ENCODE peak calls at places on chromosomes 2 and 18, in nine cellular contexts. One of them, this sample, is unnamed.

GRCh38 chr2:107132141-107132540 is 246.2 kb upstream of the ST6GAL2 start:
- DNase-seq in hepatocyte: no peak
- DNase-seq in GM23248: no peak
- DNase-seq in cardiac muscle cell: no peak
- DNase-seq in uterus: no peak
- DNase-seq in tibial nerve: no peak
- DNase-seq in Karpas-422: peak
- DNase-seq in right atrium auricular region: no peak
- DNase-seq in HCT116: no peak
- DNase-seq in this sample: no peak

GRCh38 chr2:69786105-69786504 is 43.4 kb upstream of the GMCL1 start:
- DNase-seq in HCT116: no peak
- DNase-seq in GM23248: no peak
- DNase-seq in Karpas-422: no peak
- DNase-seq in right atrium auricular region: no peak
- DNase-seq in tibial nerve: no peak
- DNase-seq in uterus: no peak
- DNase-seq in cardiac muscle cell: no peak
- DNase-seq in hepatocyte: no peak
- DNase-seq in this sample: no peak

GRCh38 chr2:160445673-160446072 is 47.9 kb downstream of the RBMS1 start:
- DNase-seq in cardiac muscle cell: no peak
- DNase-seq in HCT116: no peak
- DNase-seq in tibial nerve: no peak
- DNase-seq in right atrium auricular region: no peak
- DNase-seq in GM23248: no peak
- DNase-seq in Karpas-422: no peak
- DNase-seq in hepatocyte: no peak
- DNase-seq in uterus: no peak
- DNase-seq in this sample: no peak

GRCh38 chr2:46812381-46813024 is 103.1 kb downstream of the MCFD2 start:
- DNase-seq in uterus: peak
- DNase-seq in cardiac muscle cell: no peak
- DNase-seq in GM23248: peak
- DNase-seq in right atrium auricular region: peak
- DNase-seq in tibial nerve: peak
- DNase-seq in HCT116: no peak
- DNase-seq in hepatocyte: peak
- DNase-seq in Karpas-422: no peak
- DNase-seq in this sample: peak

GRCh38 chr18:48933578-48934399 is 17.0 kb downstream of the SMAD7 start:
- DNase-seq in GM23248: peak
- DNase-seq in Karpas-422: no peak
- DNase-seq in HCT116: no peak
- DNase-seq in cardiac muscle cell: no peak
- DNase-seq in hepatocyte: no peak
- DNase-seq in right atrium auricular region: no peak
- DNase-seq in tibial nerve: no peak
- DNase-seq in uterus: no peak
- DNase-seq in this sample: no peak

GRCh38 chr18:45688834-45689233 is 35.1 kb upstream of the SLC14A1 start:
- DNase-seq in hepatocyte: no peak
- DNase-seq in tibial nerve: no peak
- DNase-seq in right atrium auricular region: no peak
- DNase-seq in HCT116: no peak
- DNase-seq in cardiac muscle cell: no peak
- DNase-seq in uterus: no peak
- DNase-seq in GM23248: no peak
- DNase-seq in Karpas-422: peak
- DNase-seq in this sample: peak

GRCh38 chr18:30177056-30177455 is 865.5 kb downstream of the DSC3 start:
- DNase-seq in hepatocyte: no peak
- DNase-seq in HCT116: no peak
- DNase-seq in right atrium auricular region: no peak
- DNase-seq in uterus: no peak
- DNase-seq in Karpas-422: no peak
- DNase-seq in cardiac muscle cell: no peak
- DNase-seq in tibial nerve: no peak
- DNase-seq in GM23248: peak
- DNase-seq in this sample: no peak

GRCh38 chr18:69622192-69622591 is 221.5 kb downstream of the DOK6 start:
- DNase-seq in HCT116: no peak
- DNase-seq in cardiac muscle cell: no peak
- DNase-seq in right atrium auricular region: no peak
- DNase-seq in hepatocyte: no peak
- DNase-seq in GM23248: no peak
- DNase-seq in tibial nerve: no peak
- DNase-seq in Karpas-422: no peak
- DNase-seq in uterus: no peak
- DNase-seq in this sample: no peak

GRCh38 chr2:100831831-100832230 is 11.9 kb downstream of the NPAS2 start:
- DNase-seq in cardiac muscle cell: no peak
- DNase-seq in Karpas-422: no peak
- DNase-seq in hepatocyte: no peak
- DNase-seq in HCT116: no peak
- DNase-seq in GM23248: peak
- DNase-seq in uterus: peak
- DNase-seq in right atrium auricular region: peak
- DNase-seq in tibial nerve: no peak
- DNase-seq in this sample: no peak

GRCh38 chr2:101151141-101151858 is at the start of gene TBC1D8:
- DNase-seq in GM23248: peak
- DNase-seq in uterus: peak
- DNase-seq in right atrium auricular region: peak
- DNase-seq in Karpas-422: no peak
- DNase-seq in hepatocyte: peak
- DNase-seq in tibial nerve: peak
- DNase-seq in cardiac muscle cell: peak
- DNase-seq in HCT116: peak
- DNase-seq in this sample: peak

GRCh38 chr2:55130849-55131248 is 80.6 kb upstream of the RTN4 start:
- DNase-seq in tibial nerve: no peak
- DNase-seq in uterus: no peak
- DNase-seq in HCT116: no peak
- DNase-seq in cardiac muscle cell: no peak
- DNase-seq in right atrium auricular region: no peak
- DNase-seq in GM23248: no peak
- DNase-seq in hepatocyte: no peak
- DNase-seq in Karpas-422: no peak
- DNase-seq in this sample: no peak

GRCh38 chr2:14223576-14223975 is 408.9 kb upstream of the LRATD1 start:
- DNase-seq in right atrium auricular region: no peak
- DNase-seq in tibial nerve: no peak
- DNase-seq in Karpas-422: no peak
- DNase-seq in uterus: no peak
- DNase-seq in cardiac muscle cell: no peak
- DNase-seq in GM23248: no peak
- DNase-seq in hepatocyte: no peak
- DNase-seq in HCT116: no peak
- DNase-seq in this sample: no peak

GRCh38 chr2:128435576-128436497 is 117.2 kb upstream of the HS6ST1 start:
- DNase-seq in tibial nerve: no peak
- DNase-seq in Karpas-422: no peak
- DNase-seq in uterus: peak
- DNase-seq in GM23248: no peak
- DNase-seq in cardiac muscle cell: no peak
- DNase-seq in HCT116: no peak
- DNase-seq in right atrium auricular region: no peak
- DNase-seq in hepatocyte: no peak
- DNase-seq in this sample: no peak

GRCh38 chr2:215870088-215870490 is 143.3 kb downstream of the MREG start:
- DNase-seq in HCT116: peak
- DNase-seq in uterus: no peak
- DNase-seq in cardiac muscle cell: no peak
- DNase-seq in right atrium auricular region: no peak
- DNase-seq in hepatocyte: peak
- DNase-seq in Karpas-422: no peak
- DNase-seq in GM23248: peak
- DNase-seq in tibial nerve: no peak
- DNase-seq in this sample: peak

GRCh38 chr2:60516383-60516811 is 37.1 kb downstream of the BCL11A start:
- DNase-seq in tibial nerve: no peak
- DNase-seq in uterus: no peak
- DNase-seq in hepatocyte: peak
- DNase-seq in cardiac muscle cell: no peak
- DNase-seq in HCT116: no peak
- DNase-seq in GM23248: peak
- DNase-seq in Karpas-422: no peak
- DNase-seq in right atrium auricular region: peak
- DNase-seq in this sample: peak

GRCh38 chr2:60517441-60517840 is 36.0 kb downstream of the BCL11A start:
- DNase-seq in HCT116: no peak
- DNase-seq in cardiac muscle cell: no peak
- DNase-seq in tibial nerve: no peak
- DNase-seq in Karpas-422: no peak
- DNase-seq in GM23248: peak
- DNase-seq in hepatocyte: no peak
- DNase-seq in uterus: no peak
- DNase-seq in right atrium auricular region: peak
- DNase-seq in this sample: no peak

GRCh38 chr2:60518567-60518966 is 34.9 kb downstream of the BCL11A start:
- DNase-seq in tibial nerve: no peak
- DNase-seq in right atrium auricular region: peak
- DNase-seq in cardiac muscle cell: no peak
- DNase-seq in GM23248: peak
- DNase-seq in HCT116: no peak
- DNase-seq in hepatocyte: no peak
- DNase-seq in Karpas-422: no peak
- DNase-seq in uterus: no peak
- DNase-seq in this sample: no peak

GRCh38 chr2:60515751-60516226 is 37.7 kb downstream of the BCL11A start:
- DNase-seq in tibial nerve: no peak
- DNase-seq in HCT116: no peak
- DNase-seq in GM23248: peak
- DNase-seq in uterus: no peak
- DNase-seq in hepatocyte: peak
- DNase-seq in Karpas-422: peak
- DNase-seq in cardiac muscle cell: no peak
- DNase-seq in right atrium auricular region: peak
- DNase-seq in this sample: peak

GRCh38 chr2:60516826-60517225 is 36.6 kb downstream of the BCL11A start:
- DNase-seq in hepatocyte: no peak
- DNase-seq in Karpas-422: no peak
- DNase-seq in tibial nerve: no peak
- DNase-seq in cardiac muscle cell: no peak
- DNase-seq in uterus: no peak
- DNase-seq in right atrium auricular region: no peak
- DNase-seq in GM23248: no peak
- DNase-seq in HCT116: no peak
- DNase-seq in this sample: no peak
- H3K27ac ChIP-seq in hepatocyte: peak
- H3K27ac ChIP-seq in Karpas-422: no peak
- H3K27ac ChIP-seq in tibial nerve: no peak
- H3K27ac ChIP-seq in cardiac muscle cell: no peak
- H3K27ac ChIP-seq in uterus: peak
- H3K27ac ChIP-seq in right atrium auricular region: no peak
- H3K27ac ChIP-seq in GM23248: peak
- H3K27ac ChIP-seq in HCT116: no peak
- H3K27ac ChIP-seq in this sample: no peak

DNA sequence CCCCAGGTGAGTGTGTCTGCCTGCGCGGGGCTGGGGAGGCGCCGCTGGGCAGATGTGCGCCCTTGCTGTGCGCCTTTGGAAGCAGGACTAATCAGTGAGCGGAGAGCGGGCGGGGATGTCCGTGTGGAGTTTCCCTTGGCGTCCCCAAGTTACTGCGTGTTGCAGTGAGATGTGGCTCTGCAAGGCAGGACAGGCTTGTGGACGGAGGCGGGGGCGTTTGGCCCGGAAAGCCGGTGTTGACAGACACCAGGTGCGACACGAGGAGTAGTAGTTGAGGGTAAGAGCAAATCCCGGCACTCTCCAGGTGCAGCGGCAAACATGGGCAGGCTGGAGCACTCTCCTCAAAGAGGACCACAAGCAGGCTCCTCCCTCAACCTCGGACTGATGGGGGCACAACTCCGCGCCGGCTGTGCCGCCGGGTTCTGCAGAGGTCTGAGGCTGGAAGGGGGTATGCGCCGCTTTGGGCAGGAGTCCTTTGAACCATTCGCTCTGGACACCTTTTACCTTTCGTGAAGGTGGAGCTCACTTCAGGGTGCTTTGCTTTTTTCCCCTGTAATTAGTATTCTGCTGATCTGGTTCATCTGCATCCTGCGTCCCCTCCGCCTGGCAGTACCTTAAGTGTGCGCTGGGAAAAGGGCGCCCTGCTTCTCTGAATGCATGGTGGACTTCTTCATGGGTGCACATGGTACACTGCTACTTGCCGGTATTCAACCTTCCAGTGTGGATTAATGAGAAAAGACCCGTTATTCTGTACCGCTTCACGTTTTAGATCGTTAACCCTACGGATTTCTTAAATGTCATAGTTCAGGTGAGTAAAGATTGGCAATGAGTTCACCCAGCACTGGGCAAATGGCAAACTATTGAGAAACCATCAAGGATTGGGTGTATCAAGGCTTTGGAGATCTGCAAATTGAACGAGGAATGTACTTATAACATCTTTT is 603 bp downstream of the CDH7 start:
- DNase-seq in HCT116: no peak
- DNase-seq in GM23248: no peak
- DNase-seq in hepatocyte: peak
- DNase-seq in right atrium auricular region: no peak
- DNase-seq in uterus: no peak
- DNase-seq in cardiac muscle cell: peak
- DNase-seq in tibial nerve: no peak
- DNase-seq in Karpas-422: no peak
- DNase-seq in this sample: no peak
- H3K4me3 ChIP-seq in HCT116: no peak
- H3K4me3 ChIP-seq in GM23248: no peak
- H3K4me3 ChIP-seq in hepatocyte: peak
- H3K4me3 ChIP-seq in right atrium auricular region: no peak
- H3K4me3 ChIP-seq in uterus: no peak
- H3K4me3 ChIP-seq in cardiac muscle cell: peak
- H3K4me3 ChIP-seq in tibial nerve: peak
- H3K4me3 ChIP-seq in Karpas-422: no peak
- H3K4me3 ChIP-seq in this sample: peak

GRCh38 chr2:110770696-110771425 is 38.5 kb downstream of the ACOXL start:
- DNase-seq in cardiac muscle cell: peak
- DNase-seq in uterus: no peak
- DNase-seq in hepatocyte: peak
- DNase-seq in right atrium auricular region: no peak
- DNase-seq in Karpas-422: no peak
- DNase-seq in HCT116: no peak
- DNase-seq in GM23248: peak
- DNase-seq in tibial nerve: no peak
- DNase-seq in this sample: peak
- H3K27ac ChIP-seq in cardiac muscle cell: no peak
- H3K27ac ChIP-seq in uterus: no peak
- H3K27ac ChIP-seq in hepatocyte: no peak
- H3K27ac ChIP-seq in right atrium auricular region: peak
- H3K27ac ChIP-seq in Karpas-422: no peak
- H3K27ac ChIP-seq in HCT116: no peak
- H3K27ac ChIP-seq in GM23248: no peak
- H3K27ac ChIP-seq in tibial nerve: no peak
- H3K27ac ChIP-seq in this sample: no peak

DNA sequence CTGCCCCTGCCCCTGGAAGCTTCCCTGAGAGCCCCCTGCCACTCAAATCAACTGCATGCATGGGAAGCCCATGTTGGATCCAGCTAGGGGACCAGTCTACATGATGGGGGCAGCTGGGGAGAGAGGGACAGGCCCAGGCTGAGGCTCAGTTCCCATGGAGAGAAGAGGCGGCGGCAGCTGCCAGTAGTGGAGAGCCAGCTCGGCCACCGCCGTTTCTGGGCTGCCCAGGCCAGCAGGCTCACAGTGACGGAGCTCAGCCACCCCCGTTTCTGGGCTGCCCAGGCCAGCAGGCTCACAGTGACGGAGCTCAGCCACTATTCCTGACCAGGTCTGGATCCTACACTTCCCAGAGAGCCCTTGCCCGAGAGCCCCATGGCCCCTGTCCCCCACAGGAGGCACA is 3.6 kb downstream of the MAB21L4 start:
- DNase-seq in cardiac muscle cell: no peak
- DNase-seq in Karpas-422: no peak
- DNase-seq in GM23248: no peak
- DNase-seq in HCT116: no peak
- DNase-seq in right atrium auricular region: no peak
- DNase-seq in tibial nerve: no peak
- DNase-seq in hepatocyte: no peak
- DNase-seq in uterus: no peak
- DNase-seq in this sample: no peak
- H3K4me3 ChIP-seq in cardiac muscle cell: no peak
- H3K4me3 ChIP-seq in Karpas-422: no peak
- H3K4me3 ChIP-seq in GM23248: no peak
- H3K4me3 ChIP-seq in HCT116: no peak
- H3K4me3 ChIP-seq in right atrium auricular region: no peak
- H3K4me3 ChIP-seq in tibial nerve: no peak
- H3K4me3 ChIP-seq in hepatocyte: no peak
- H3K4me3 ChIP-seq in uterus: no peak
- H3K4me3 ChIP-seq in this sample: no peak

This sample was measured in A673.